ENCODE peak calls at places on chromosomes 3 and 15, in four cellular contexts. M is GM10248, O is EL, Z is KBM-7. R is an unnamed sample.

GRCh38 chr3:42371776-42372175 is 38.6 kb downstream of the LYZL4 start:
- DNase-seq in O (no peak), M (no peak), Z (no peak), R (no peak)

GRCh38 chr3:4532535-4533112 is 39.5 kb downstream of the ITPR1 start:
- DNase-seq in M (no peak), Z (no peak), O (no peak), R (no peak)

GRCh38 chr3:52529376-52530333 is 4.0 kb downstream of the NT5DC2 start:
- DNase-seq in M (no peak), Z (no peak), O (no peak), R (no peak)

GRCh38 chr3:49869525-49870126 is at the start of gene CAMKV:
- DNase-seq in M (peak), Z (peak), O (no peak), R (no peak)

GRCh38 chr3:150407051-150407817 is 864 bp upstream of the TSC22D2 start:
- DNase-seq in Z (no peak), M (no peak), O (no peak), R (no peak)

GRCh38 chr3:10205461-10206165 is 40.9 kb downstream of the IRAK2 start:
- DNase-seq in Z (no peak), M (no peak), O (peak), R (no peak)

GRCh38 chr3:62238431-62238830 is 134.9 kb downstream of the FEZF2 start:
- DNase-seq in M (no peak), Z (no peak), O (no peak), R (no peak)

GRCh38 chr3:194380300-194380699 is 10.8 kb upstream of the LRRC15 start:
- DNase-seq in O (no peak), M (no peak), Z (no peak), R (no peak)

GRCh38 chr3:59381282-59381681 is 331.5 kb upstream of the CFAP20DC start:
- DNase-seq in M (no peak), O (no peak), Z (no peak), R (no peak)

GRCh38 chr15:61088675-61089074 is 140.4 kb downstream of the RORA start:
- DNase-seq in Z (no peak), M (peak), O (no peak), R (no peak)

GRCh38 chr15:57118013-57118799 is 199.8 kb downstream of the TCF12 start:
- DNase-seq in M (no peak), O (peak), Z (no peak), R (no peak)

GRCh38 chr3:147797095-147797494 is 387.9 kb downstream of the ZIC1 start:
- DNase-seq in M (no peak), O (no peak), Z (no peak), R (peak)

GRCh38 chr15:31367021-31367729 is 40.5 kb downstream of the KLF13 start:
- DNase-seq in O (no peak), M (no peak), Z (no peak), R (no peak)

GRCh38 chr3:64625381-64625780 is 62.4 kb downstream of the ADAMTS9 start:
- DNase-seq in O (no peak), Z (no peak), M (no peak), R (no peak)

GRCh38 chr3:47161983-47162694 is 1.8 kb downstream of the SETD2 start:
- DNase-seq in O (no peak), Z (peak), M (peak), R (no peak)

GRCh38 chr3:23549148-23549910 is 256.4 kb upstream of the UBE2E1 start:
- DNase-seq in M (no peak), O (no peak), Z (no peak), R (no peak)

R was measured in NCI-H1048.